ENCODE peak calls at places on chromosomes 16 and 17, in seven cellular contexts. M is K562, K is A549, H is H1, C is GM12878, I is HepG2, D is HCT116. J is an unnamed sample.

GRCh38 chr17:19663097-19663496 is 14.5 kb downstream of the ALDH3A2 start:
- DNase-seq in M (no peak), K (no peak), H (no peak), C (no peak), I (no peak), D (no peak), J (no peak)

GRCh38 chr17:80927791-80928216 is 63.8 kb upstream of the CHMP6 start:
- DNase-seq in M (no peak), K (no peak), H (no peak), C (no peak), I (no peak), D (no peak), J (peak; percentile 11)

GRCh38 chr16:84825896-84826557 is 6.2 kb downstream of the CRISPLD2 start:
- DNase-seq in M (no peak), K (no peak), H (no peak), C (no peak), I (no peak), D (no peak), J (peak; percentile 75)

GRCh38 chr16:85641776-85642176 is 28.7 kb downstream of the GSE1 start:
- DNase-seq in M (no peak), K (no peak), H (no peak), C (no peak), I (no peak), D (no peak), J (no peak)

GRCh38 chr17:38735161-38735997 is 5.2 kb downstream of the CISD3 start:
- DNase-seq in M (peak; percentile 82), K (peak; percentile 93), H (peak; percentile 93), C (no peak), I (peak; percentile 33), D (no peak), J (no peak)

GRCh38 chr16:10171225-10171624 is 11.0 kb downstream of the GRIN2A start:
- DNase-seq in M (no peak), K (no peak), H (no peak), C (no peak), I (peak; percentile 83), D (no peak), J (no peak)

GRCh38 chr16:58384437-58385055 is 7.7 kb upstream of the GINS3 start:
- DNase-seq in M (no peak), K (no peak), H (no peak), C (no peak), I (no peak), D (no peak), J (no peak)

GRCh38 chr16:21277927-21278706 is at the start of gene CRYM:
- DNase-seq in M (peak; percentile 86), K (peak; percentile 82), H (peak; percentile 91), C (no peak), I (peak; percentile 35), D (no peak), J (no peak)

GRCh38 chr17:51251010-51251409 is 8.8 kb downstream of the MBTD1 start:
- DNase-seq in M (no peak), K (no peak), H (no peak), C (no peak), I (no peak), D (no peak), J (peak; percentile 44)

GRCh38 chr17:67055041-67055443 is 10.7 kb downstream of the CACNG1 start:
- DNase-seq in M (no peak), K (no peak), H (peak; percentile 38), C (no peak), I (no peak), D (no peak), J (no peak)

GRCh38 chr16:64596196-64596595 is 525.7 kb downstream of the CDH11 start:
- DNase-seq in M (no peak), K (no peak), H (no peak), C (no peak), I (no peak), D (no peak), J (no peak)

GRCh38 chr16:46612121-46612520 is 9.1 kb downstream of the SHCBP1 start:
- DNase-seq in M (no peak), K (no peak), H (no peak), C (no peak), I (no peak), D (no peak), J (no peak)

GRCh38 chr16:81444448-81445121 is at the start of gene CMIP:
- DNase-seq in M (peak; percentile 99), K (peak; percentile 84), H (peak; percentile 90), C (no peak), I (peak; percentile 68), D (peak; percentile 50), J (peak; percentile 72)
- TF ChIP-seq CEBPB in M (no peak), K (no peak), H (no peak), C (no peak), I (no peak), D (no peak), J (no peak)

GRCh38 chr16:73572135-73572534 is 524.2 kb upstream of the ZFHX3 start:
- DNase-seq in M (no peak), K (no peak), H (no peak), C (no peak), I (no peak), D (no peak), J (no peak)
- TF ChIP-seq CEBPB in M (no peak), K (no peak), H (no peak), C (no peak), I (no peak), D (no peak), J (no peak)

DNA sequence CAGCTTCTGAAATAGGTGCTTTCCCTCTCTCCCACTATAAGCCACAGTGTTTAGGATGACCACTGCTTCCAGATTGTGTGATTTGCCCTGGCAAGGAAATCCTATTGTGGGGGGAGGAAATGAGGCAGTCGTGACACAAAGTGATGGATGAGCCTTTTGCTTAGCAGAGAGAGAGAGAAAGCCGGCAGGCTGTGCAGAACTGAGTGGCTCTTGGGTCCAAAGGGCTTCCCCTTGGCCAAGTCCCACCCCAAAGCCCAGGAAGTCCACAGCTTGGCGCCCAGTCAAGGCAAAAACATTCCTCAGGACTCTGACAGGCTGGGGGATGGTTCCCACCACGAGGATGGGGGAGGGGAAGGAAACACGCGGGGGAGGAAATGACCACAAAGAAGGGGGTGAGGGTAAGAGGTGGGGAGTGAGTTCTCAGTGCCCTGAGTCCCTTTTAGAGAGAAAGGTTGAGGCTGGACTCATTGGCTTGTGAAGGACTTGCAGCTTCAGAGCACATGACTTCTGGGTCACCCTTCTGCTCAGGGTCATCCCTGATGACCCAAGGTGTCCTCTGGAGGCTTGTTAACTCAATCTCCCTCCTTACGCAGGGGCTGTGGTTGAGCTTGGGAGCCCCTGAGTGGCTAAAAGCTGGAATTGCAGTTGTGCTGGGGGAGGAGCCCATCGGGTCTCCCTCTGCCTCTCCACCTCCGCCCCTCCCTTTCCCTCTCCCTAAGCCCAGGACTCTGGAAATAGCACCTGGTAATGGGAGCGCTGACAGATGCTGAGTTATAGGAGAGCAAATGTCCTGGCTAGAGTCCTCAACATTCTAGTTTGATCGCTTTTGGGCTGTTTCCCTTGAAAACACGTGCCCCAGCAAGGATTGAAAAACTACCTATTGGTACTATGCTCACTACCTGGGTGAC is 10.3 kb upstream of the MSL1 start:
- DNase-seq in M (peak; percentile 94), K (peak; percentile 99), H (peak; percentile 86), C (no peak), I (peak; percentile 95), D (peak; percentile 81), J (peak; percentile 97)
- TF ChIP-seq CEBPB in M (peak; percentile 16), K (no peak), H (no peak), C (no peak), I (no peak), D (no peak), J (peak; percentile 8)

GRCh38 chr17:49691086-49691676 is 13.3 kb upstream of the SPOP start:
- DNase-seq in M (no peak), K (no peak), H (no peak), C (no peak), I (no peak), D (no peak), J (no peak)
- TF ChIP-seq CEBPB in M (no peak), K (no peak), H (no peak), C (no peak), I (peak; percentile 42), D (no peak), J (no peak)

GRCh38 chr17:79244665-79245064 is 170.0 kb downstream of the ENGASE start:
- DNase-seq in M (no peak), K (no peak), H (no peak), C (no peak), I (no peak), D (no peak), J (no peak)

GRCh38 chr17:79242393-79242792 is 167.8 kb downstream of the ENGASE start:
- DNase-seq in M (no peak), K (no peak), H (no peak), C (no peak), I (no peak), D (no peak), J (no peak)

GRCh38 chr17:79243996-79244395 is 169.4 kb downstream of the ENGASE start:
- DNase-seq in M (no peak), K (no peak), H (no peak), C (no peak), I (no peak), D (no peak), J (no peak)

GRCh38 chr17:79243603-79243990 is 169.0 kb downstream of the ENGASE start:
- DNase-seq in M (no peak), K (no peak), H (no peak), C (no peak), I (no peak), D (no peak), J (no peak)

GRCh38 chr17:79242873-79243602 is 168.4 kb downstream of the ENGASE start:
- DNase-seq in M (no peak), K (no peak), H (no peak), C (peak; percentile 17), I (no peak), D (no peak), J (no peak)
- TF ChIP-seq CEBPB in M (no peak), K (no peak), H (no peak), C (no peak), I (no peak), D (no peak), J (no peak)

GRCh38 chr16:66473654-66474519 is 46.8 kb downstream of the BEAN1 start:
- DNase-seq in M (no peak), K (no peak), H (peak; percentile 33), C (no peak), I (no peak), D (no peak), J (no peak)

GRCh38 chr16:66477028-66477515 is 50.0 kb downstream of the BEAN1 start:
- DNase-seq in M (no peak), K (no peak), H (no peak), C (no peak), I (no peak), D (no peak), J (no peak)

GRCh38 chr16:66476328-66477027 is 49.4 kb downstream of the BEAN1 start:
- DNase-seq in M (peak; percentile 74), K (peak; percentile 28), H (peak; percentile 83), C (no peak), I (no peak), D (no peak), J (no peak)

GRCh38 chr16:66474750-66475199 is 47.7 kb downstream of the BEAN1 start:
- DNase-seq in M (no peak), K (no peak), H (peak; percentile 33), C (peak; percentile 9), I (no peak), D (no peak), J (no peak)

DNA sequence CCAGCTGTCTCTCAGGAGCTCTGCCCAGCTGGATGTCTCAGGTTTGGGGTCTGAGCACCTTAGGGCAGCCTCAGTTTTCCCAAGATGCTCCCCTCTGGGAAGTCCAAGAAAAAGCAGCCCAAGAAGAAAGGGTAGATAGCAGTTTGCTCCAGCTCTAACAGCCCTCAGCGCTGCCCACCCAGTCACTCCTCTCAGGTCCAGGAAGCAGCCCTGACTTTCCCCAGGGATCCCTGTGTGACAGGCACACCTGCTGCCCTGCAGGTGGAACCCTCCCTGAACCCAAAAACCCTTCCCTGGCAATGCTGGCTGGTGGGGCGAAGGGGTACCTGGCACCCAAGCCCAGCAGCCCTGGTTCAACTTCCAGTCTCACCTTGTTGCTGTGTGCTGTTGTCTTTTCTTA is 48.1 kb downstream of the BEAN1 start:
- DNase-seq in M (no peak), K (no peak), H (no peak), C (no peak), I (no peak), D (no peak), J (no peak)
- TF ChIP-seq CEBPB in M (no peak), K (no peak), H (no peak), C (no peak), I (no peak), D (no peak), J (no peak)

J was measured in IMR-90.